ENCODE peak calls at places on chromosomes 11 and 22, in five cellular contexts. U is hepatocyte, C is astrocyte, R is neural progenitor cell, V is GM23248. E is an unnamed sample.
A peak's percentile ranks its signal among the peaks of the same experiment; 100 is the strongest.

GRCh38 chr11:78221396-78222315 is 32.9 kb downstream of the USP35 start:
- DNase-seq in C (no peak), V (no peak), R (no peak), U (no peak), E (no peak)

GRCh38 chr11:22130462-22131053 is 62.3 kb upstream of the ANO5 start:
- DNase-seq in V (peak; percentile 14), C (no peak), R (peak; percentile 25), U (peak; percentile 32), E (no peak)

GRCh38 chr11:64348611-64349387 is 8.8 kb downstream of the CCDC88B start:
- DNase-seq in R (peak; percentile 40), V (no peak), C (no peak), U (peak; percentile 2), E (no peak)

GRCh38 chr11:117620131-117620530 is 176.9 kb downstream of the DSCAML1 start:
- DNase-seq in V (no peak), R (no peak), C (no peak), U (no peak), E (no peak)

GRCh38 chr22:39698106-39698505 is 127.6 kb downstream of the CACNA1I start:
- DNase-seq in C (no peak), V (no peak), U (no peak), R (no peak), E (no peak)

GRCh38 chr11:19713221-19714092 is 820 bp downstream of the NAV2 start:
- DNase-seq in R (peak; percentile 39), C (no peak), U (peak; percentile 15), V (peak; percentile 42), E (no peak)

GRCh38 chr11:29389793-29390192 is 627.0 kb downstream of the KCNA4 start:
- DNase-seq in V (no peak), C (no peak), R (no peak), U (no peak), E (no peak)

GRCh38 chr11:63907063-63907462 is 9.9 kb downstream of the RCOR2 start:
- DNase-seq in U (no peak), R (no peak), V (no peak), C (no peak), E (no peak)

GRCh38 chr11:45178890-45179663 is 32.6 kb downstream of the PRDM11 start:
- DNase-seq in V (peak; percentile 41), C (peak; percentile 84), U (no peak), R (no peak), E (peak; percentile 86)

GRCh38 chr22:40834628-40835027 is 15.5 kb upstream of the SLC25A17 start:
- DNase-seq in V (no peak), R (no peak), U (no peak), C (no peak), E (no peak)

GRCh38 chr11:128804481-128804880 is 62.6 kb downstream of the KCNJ1 start:
- DNase-seq in V (peak; percentile 49), U (no peak), R (no peak), C (peak; percentile 60), E (peak; percentile 11)

GRCh38 chr11:75492181-75492820 is 33.4 kb downstream of the GDPD5 start:
- DNase-seq in R (no peak), C (no peak), V (no peak), U (no peak), E (peak; percentile 45)

GRCh38 chr11:113802621-113803020 is 23.0 kb downstream of the CLDN25 start:
- DNase-seq in V (no peak), U (no peak), C (no peak), R (no peak), E (no peak)

GRCh38 chr11:35953081-35953480 is 9.2 kb downstream of the LDLRAD3 start:
- DNase-seq in C (no peak), V (no peak), U (no peak), R (no peak), E (no peak)

DNA sequence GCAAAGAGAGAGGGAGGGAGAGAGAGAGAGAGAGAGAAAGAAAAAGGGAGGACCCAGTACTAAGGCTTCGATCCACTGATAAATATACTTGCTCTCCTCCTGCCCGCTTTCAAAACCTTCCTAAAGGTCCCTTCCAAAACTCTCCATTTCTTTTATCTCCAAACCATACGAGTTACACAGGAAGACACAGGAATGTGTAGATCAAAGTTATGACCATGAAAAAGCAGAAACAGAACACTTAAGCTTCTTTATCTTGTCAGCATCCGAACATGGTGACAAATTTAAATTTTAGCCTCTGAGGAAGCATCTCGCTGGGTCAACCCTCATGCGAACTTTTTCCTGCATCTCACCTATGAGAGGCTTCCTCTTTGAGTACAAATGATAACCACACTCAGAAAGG is 29.2 kb upstream of the POGLUT3 start:
- DNase-seq in R (no peak), U (no peak), V (no peak), C (no peak), E (no peak)
- H4K20me1 ChIP-seq in R (no peaks in the 10 kb centered on the region), U (no peaks in the 10 kb centered on the region), V (no peaks in the 10 kb centered on the region), C (no peaks in the 10 kb centered on the region), E (no peaks in the 10 kb centered on the region)

GRCh38 chr22:43531651-43532050 is 119.8 kb downstream of the MPPED1 start:
- DNase-seq in U (no peak), C (no peak), V (no peak), R (no peak), E (no peak)

GRCh38 chr22:43530864-43531201 is 119.0 kb downstream of the MPPED1 start:
- DNase-seq in V (no peak), U (no peak), R (no peak), C (no peak), E (peak; percentile 43)

GRCh38 chr22:43533656-43534428 is 122.0 kb downstream of the MPPED1 start:
- DNase-seq in U (no peak), C (no peak), R (no peak), V (no peak), E (no peak)

GRCh38 chr22:43533131-43533530 is 121.3 kb downstream of the MPPED1 start:
- DNase-seq in U (no peak), V (no peak), R (no peak), C (no peak), E (no peak)

DNA sequence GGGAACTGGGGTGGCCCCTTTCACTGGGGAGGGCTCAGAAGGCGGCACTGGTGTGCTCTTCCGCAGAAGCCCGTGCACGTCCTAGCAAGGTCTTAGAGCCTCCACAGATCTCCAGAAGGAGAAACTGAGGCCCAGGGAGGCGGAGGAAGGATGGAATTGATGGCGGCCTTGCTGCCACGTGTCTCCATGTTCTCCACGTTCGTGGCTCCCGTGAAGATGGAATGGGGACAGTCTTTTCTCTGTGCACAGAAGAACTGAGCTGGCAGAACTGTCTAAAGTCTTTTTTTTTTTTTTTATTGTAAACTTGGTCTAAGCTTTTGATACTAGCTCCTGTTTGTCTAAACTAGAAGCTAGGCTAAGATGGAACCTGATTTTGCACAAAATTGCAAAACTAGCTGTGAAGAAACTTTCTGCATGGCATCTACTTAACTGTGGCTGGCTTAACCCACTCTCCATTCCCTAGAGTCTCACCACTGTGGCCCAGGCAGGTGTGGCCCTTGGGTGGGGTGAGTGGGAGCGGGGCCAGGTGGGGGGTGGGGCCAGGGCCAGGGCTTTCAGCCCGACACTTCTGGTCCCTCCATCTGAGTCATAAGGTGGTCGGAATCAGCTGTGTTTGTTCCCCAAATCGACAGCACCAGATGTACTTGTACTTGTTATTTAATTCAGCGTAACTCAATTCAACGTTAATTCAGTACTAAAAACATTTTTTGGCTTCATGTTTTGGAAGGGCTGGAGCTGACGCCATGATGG is 120.7 kb downstream of the MPPED1 start:
- DNase-seq in V (no peak), R (no peak), U (no peak), C (no peak), E (no peak)
- H3K4me1 ChIP-seq in V (no peaks in the 10 kb centered on the region), R (no peaks in the 10 kb centered on the region), U (no peaks in the 10 kb centered on the region), C (no peaks in the 10 kb centered on the region), E (peaks cover 50% of the 10 kb centered on the region)

GRCh38 chr11:72721276-72721675 is 30.9 kb downstream of the ARAP1 start:
- DNase-seq in C (no peak), U (no peak), V (no peak), R (no peak), E (no peak)

GRCh38 chr11:72719551-72719950 is 32.7 kb downstream of the ARAP1 start:
- DNase-seq in U (no peak), V (no peak), C (no peak), R (no peak), E (no peak)

GRCh38 chr11:72720806-72721205 is 31.4 kb downstream of the ARAP1 start:
- DNase-seq in C (no peak), U (no peak), R (no peak), V (peak; percentile 31), E (no peak)

GRCh38 chr11:72719144-72719543 is 33.1 kb downstream of the ARAP1 start:
- DNase-seq in V (peak; percentile 30), R (no peak), U (no peak), C (peak; percentile 46), E (no peak)

DNA sequence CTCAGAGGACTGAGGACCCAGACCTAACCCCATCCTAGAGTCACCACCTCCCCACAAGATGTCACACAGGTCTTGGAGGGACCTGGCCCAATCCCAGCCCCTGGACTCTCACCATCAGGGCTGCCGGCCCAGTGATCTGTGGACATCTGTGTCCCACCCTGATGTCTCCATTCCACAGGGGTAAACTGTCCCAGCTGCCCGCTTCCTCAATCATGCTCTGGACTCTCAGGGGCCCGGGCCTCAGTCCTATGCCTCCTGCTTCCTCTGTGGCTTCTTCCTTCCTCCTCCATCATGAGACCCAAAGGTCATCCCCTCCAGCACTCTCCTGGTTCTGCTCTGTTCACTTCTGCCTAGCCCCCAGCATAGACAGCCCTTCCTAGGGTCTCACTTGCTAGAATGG is 32.2 kb downstream of the ARAP1 start:
- DNase-seq in C (no peak), R (no peak), U (no peak), V (no peak), E (no peak)
- H3K79me2 ChIP-seq in C (peaks cover 77% of the 10 kb centered on the region), R (peaks cover 8% of the 10 kb centered on the region), U (peaks cover 85% of the 10 kb centered on the region), V (peaks cover 98% of the 10 kb centered on the region), E (peaks cover 84% of the 10 kb centered on the region)

DNA sequence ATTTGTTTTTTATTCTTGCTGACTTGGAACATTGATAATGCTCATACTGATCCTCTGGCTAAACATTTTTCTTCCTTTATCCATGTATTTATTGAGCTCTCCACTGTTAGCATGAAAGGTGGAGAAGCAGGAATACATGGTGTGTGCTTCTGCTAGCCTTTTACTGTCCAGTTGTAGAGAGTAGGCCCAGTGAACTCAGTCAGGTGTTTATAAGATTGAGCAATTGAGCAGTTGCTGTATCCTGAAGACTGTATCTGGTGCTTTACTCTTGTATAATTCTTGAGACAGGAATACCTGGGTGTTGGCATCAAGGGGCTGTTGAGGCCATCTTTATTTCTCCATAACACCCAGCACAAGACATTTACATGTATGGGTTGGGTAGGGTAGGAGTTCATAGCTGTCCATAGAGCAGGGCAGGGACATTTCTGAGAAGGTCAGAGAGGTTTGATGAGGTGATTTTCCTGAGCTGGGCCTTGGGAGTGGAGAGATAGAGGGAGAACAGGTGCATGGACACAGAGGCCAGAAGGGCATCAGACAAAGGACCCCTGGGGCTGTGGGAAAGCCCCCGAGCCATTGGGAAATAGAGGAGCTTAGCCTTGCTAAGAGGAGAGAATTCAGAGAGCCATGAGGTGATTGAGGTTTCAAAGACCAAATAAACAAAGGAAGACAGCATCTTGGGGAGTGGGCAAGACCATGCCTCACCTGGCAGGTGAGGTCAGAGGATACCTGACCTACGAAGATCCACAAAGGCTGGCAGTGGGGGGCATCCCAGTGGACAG is 155.5 kb downstream of the TEAD1 start:
- DNase-seq in C (no peak), R (no peak), U (no peak), V (no peak), E (no peak)
- H4K20me1 ChIP-seq in C (peaks cover 87% of the 10 kb centered on the region), R (peaks cover 23% of the 10 kb centered on the region), U (peaks cover 4% of the 10 kb centered on the region), V (peaks cover 52% of the 10 kb centered on the region), E (no peaks in the 10 kb centered on the region)

E was measured in mammary epithelial cell.